ENCODE peak calls at places on chromosomes 3 and 15, in six cellular contexts. Z is pancreas; B is right cardiac atrium; T is HuH-7.5; D is stimulated activated CD8-positive, alpha-beta memory T cell treated with anti-CD3 and anti-CD28 coated beads, Interleukin-15, amount 100 ng/mL, for 24 hours; Y is CD8-positive, alpha-beta memory T cell. L is an unnamed sample.
A peak's percentile ranks its signal among the peaks of the same experiment; 100 is the strongest.

GRCh38 chr15:62488383-62488782 is 323.3 kb upstream of the C2CD4B start:
- DNase-seq in Y (no peak), Z (no peak), D (no peak), T (no peak), B (no peak), L (no peak)

GRCh38 chr3:57130426-57131209 is 34.5 kb downstream of the IL17RD start:
- DNase-seq in T (no peak), Z (no peak), B (no peak), D (no peak), Y (no peak), L (no peak)

GRCh38 chr15:83631534-83631933 is 22.4 kb upstream of the ADAMTSL3 start:
- DNase-seq in T (no peak), Z (no peak), B (no peak), D (no peak), Y (no peak), L (no peak)

GRCh38 chr15:34362047-34362773 is 4.8 kb downstream of the LPCAT4 start:
- DNase-seq in D (no peak), Y (no peak), B (no peak), Z (no peak), T (no peak), L (no peak)

GRCh38 chr15:50880221-50880620 is 28.3 kb upstream of the AP4E1 start:
- DNase-seq in B (no peak), D (no peak), Z (no peak), Y (no peak), T (no peak), L (no peak)

GRCh38 chr15:31390777-31391486 is 64.3 kb downstream of the KLF13 start:
- DNase-seq in T (no peak), B (peak; percentile 47), Z (no peak), Y (no peak), D (no peak), L (no peak)

GRCh38 chr3:71710906-71711494 is 14.2 kb downstream of the EIF4E3 start:
- DNase-seq in T (peak; percentile 15), Y (no peak), Z (no peak), B (no peak), D (no peak), L (no peak)

GRCh38 chr3:145939431-145939830 is 221.6 kb downstream of the PLOD2 start:
- DNase-seq in B (no peak), Z (peak; percentile 26), T (no peak), Y (no peak), D (no peak), L (no peak)

GRCh38 chr3:14803981-14804834 is 14.6 kb upstream of the FGD5 start:
- DNase-seq in B (peak; percentile 78), Z (no peak), D (no peak), T (no peak), Y (no peak), L (no peak)

GRCh38 chr15:96347181-96348111 is 16.9 kb downstream of the NR2F2 start:
- DNase-seq in Z (no peak), B (peak; percentile 82), Y (no peak), D (no peak), T (no peak), L (no peak)

GRCh38 chr3:50068134-50068533 is 20.6 kb upstream of the RBM5 start:
- DNase-seq in B (no peak), D (no peak), Y (no peak), Z (no peak), T (no peak), L (no peak)

GRCh38 chr3:37862219-37862711 is 585 bp downstream of the CTDSPL start:
- DNase-seq in Y (no peak), Z (peak; percentile 49), B (peak; percentile 83), T (peak; percentile 52), D (no peak), L (no peak)

L was measured in gastrocnemius medialis.